ENCODE peak calls at places on chromosomes 2 and 18, in nine cellular contexts. W is T-helper 2 cell; X is NCI-H748 treated with DMSO at 0.1 percent for 48 hours; D is EL; L is heart left ventricle; E is stimulated activated naive B cell treated with anti-CD40 and anti-IgM and Interleukin-4, amounts not matched to agents 10 μg/mL and 1 μg/mL and 100 μg/mL, for 72 hours; P is WERI-Rb-1; F is activated CD8-positive, alpha-beta memory T cell treated with anti-CD3 and anti-CD28 coated beads for 24 hours; H is stimulated activated CD4-positive, alpha-beta T cell treated with anti-CD3 and anti-CD28 coated beads, Interleukin-1b, Interleukin-23, amount 100 ng/mL, for 24 hours. B is an unnamed sample.

GRCh38 chr2:40129725-40130124 is 322.2 kb downstream of the SLC8A1 start:
- DNase-seq in H (no peak), L (peak; percentile 74), X (no peak), D (no peak), E (no peak), F (no peak), W (no peak), P (no peak), B (no peak)

GRCh38 chr2:39524061-39524460 is 87.0 kb upstream of the MAP4K3 start:
- DNase-seq in W (no peak), D (no peak), L (no peak), E (no peak), F (no peak), H (no peak), P (no peak), X (no peak), B (no peak)

GRCh38 chr2:38465789-38466127 is 88.7 kb upstream of the ATL2 start:
- DNase-seq in L (peak; percentile 37), H (no peak), F (no peak), W (no peak), D (peak; percentile 20), E (peak; percentile 3), X (no peak), P (peak; percentile 58), B (no peak)

GRCh38 chr2:205352120-205352519 is 330.2 kb upstream of the NRP2 start:
- DNase-seq in H (no peak), E (no peak), D (no peak), X (no peak), F (no peak), L (no peak), P (no peak), W (no peak), B (no peak)

GRCh38 chr2:54629914-54630609 is 93.4 kb upstream of the EML6 start:
- DNase-seq in X (no peak), P (no peak), H (no peak), F (no peak), W (no peak), D (peak; percentile 83), L (peak; percentile 86), E (peak; percentile 13), B (peak; percentile 98)

GRCh38 chr2:214014551-214015230 is 396.2 kb upstream of the VWC2L start:
- DNase-seq in D (no peak), H (no peak), W (no peak), F (no peak), P (no peak), E (no peak), L (no peak), X (no peak), B (no peak)

GRCh38 chr2:119218478-119219064 is 5.1 kb upstream of the STEAP3 start:
- DNase-seq in X (peak; percentile 19), F (no peak), D (peak; percentile 70), E (no peak), L (peak; percentile 54), H (no peak), W (no peak), P (peak; percentile 82), B (peak; percentile 16)

GRCh38 chr2:24021122-24021998 is 11.5 kb downstream of the MFSD2B start:
- DNase-seq in L (no peak), W (no peak), H (no peak), X (no peak), E (no peak), F (no peak), P (peak; percentile 81), D (peak; percentile 21), B (peak; percentile 44)

GRCh38 chr2:8028981-8029380 is 652.9 kb upstream of the ID2 start:
- DNase-seq in W (no peak), F (peak; percentile 37), X (no peak), L (no peak), E (no peak), D (no peak), H (no peak), P (peak; percentile 80), B (no peak)

GRCh38 chr2:218999881-219000568 is 6.8 kb upstream of the CRYBA2 start:
- DNase-seq in X (peak; percentile 77), H (no peak), L (no peak), E (no peak), D (no peak), F (no peak), P (peak; percentile 98), W (no peak), B (no peak)

GRCh38 chr18:66560092-66560491 is 43.8 kb downstream of the CDH19 start:
- DNase-seq in P (no peak), X (peak; percentile 82), H (no peak), E (no peak), D (no peak), W (no peak), L (no peak), F (no peak), B (peak; percentile 0)

GRCh38 chr2:75666821-75667344 is 20.3 kb downstream of the MRPL19 start:
- DNase-seq in D (no peak), H (no peak), W (no peak), X (no peak), P (no peak), F (no peak), L (no peak), E (no peak), B (no peak)

GRCh38 chr2:85796549-85797262 is 42.9 kb downstream of the ATOH8 start:
- DNase-seq in L (peak; percentile 67), P (peak; percentile 6), F (no peak), W (no peak), X (no peak), D (peak; percentile 36), E (no peak), H (no peak), B (no peak)

GRCh38 chr18:57942090-57942489 is 101.9 kb upstream of the NEDD4L start:
- DNase-seq in D (no peak), X (no peak), W (no peak), P (no peak), E (no peak), H (no peak), L (no peak), F (no peak), B (no peak)

GRCh38 chr2:6077585-6077984 is 385.4 kb downstream of the SOX11 start:
- DNase-seq in F (no peak), W (no peak), X (no peak), L (no peak), H (no peak), P (no peak), E (no peak), D (no peak), B (no peak)

GRCh38 chr2:226575928-226576327 is 223.7 kb downstream of the IRS1 start:
- DNase-seq in L (no peak), E (no peak), D (no peak), W (no peak), P (no peak), X (no peak), H (no peak), F (no peak), B (no peak)

GRCh38 chr2:23789012-23789411 is 137.9 kb downstream of the ATAD2B start:
- DNase-seq in X (no peak), E (no peak), L (no peak), H (no peak), P (no peak), D (no peak), F (no peak), W (no peak), B (no peak)

GRCh38 chr2:73640946-73641766 is 1.1 kb downstream of the NAT8 start:
- DNase-seq in L (no peak), D (no peak), F (no peak), X (no peak), W (no peak), E (no peak), H (no peak), P (no peak), B (no peak)

GRCh38 chr2:96894151-96894531 is 24.3 kb upstream of the SEMA4C start:
- DNase-seq in P (no peak), D (no peak), L (no peak), H (no peak), F (no peak), W (no peak), E (no peak), X (no peak), B (no peak)

GRCh38 chr18:38473535-38473934 is 907.9 kb upstream of the CELF4 start:
- DNase-seq in D (no peak), W (no peak), E (no peak), H (no peak), L (no peak), X (no peak), P (no peak), F (no peak), B (no peak)

GRCh38 chr2:109463891-109464290 is 149.9 kb downstream of the SEPTIN10 start:
- DNase-seq in F (no peak), L (no peak), W (no peak), P (peak; percentile 2), X (no peak), H (no peak), E (no peak), D (no peak), B (no peak)

GRCh38 chr18:11051462-11051861 is 97.9 kb downstream of the PIEZO2 start:
- DNase-seq in P (no peak), F (no peak), X (no peak), D (no peak), L (no peak), W (no peak), E (no peak), H (no peak), B (no peak)